ENCODE peak calls at places on chromosomes 2 and 18, in seven cellular contexts. One of them, this sample, is unnamed.
A peak's percentile ranks its signal among the peaks of the same experiment; 100 is the strongest.

GRCh38 chr2:143068094-143068890 is 60.9 kb upstream of the ARHGAP15 start:
- DNase-seq in GM12878: no peak
- DNase-seq in H1: no peak
- DNase-seq in A549: no peak
- DNase-seq in HepG2: no peak
- DNase-seq in SK-N-SH: no peak
- DNase-seq in K562: no peak
- DNase-seq in this sample: no peak

GRCh38 chr2:127371037-127371436 is 16.7 kb downstream of the MAP3K2 start:
- DNase-seq in K562: no peak
- DNase-seq in HepG2: no peak
- DNase-seq in H1: no peak
- DNase-seq in GM12878: no peak
- DNase-seq in A549: no peak
- DNase-seq in SK-N-SH: no peak
- DNase-seq in this sample: no peak

GRCh38 chr2:182577816-182578215 is 138.2 kb upstream of the DNAJC10 start:
- DNase-seq in H1: no peak
- DNase-seq in A549: no peak
- DNase-seq in GM12878: no peak
- DNase-seq in SK-N-SH: no peak
- DNase-seq in HepG2: no peak
- DNase-seq in K562: no peak
- DNase-seq in this sample: no peak

GRCh38 chr2:88159955-88160415 is 10.2 kb upstream of the THNSL2 start:
- DNase-seq in SK-N-SH: peak; percentile 75
- DNase-seq in A549: peak; percentile 58
- DNase-seq in K562: peak; percentile 68
- DNase-seq in GM12878: peak; percentile 4
- DNase-seq in H1: no peak
- DNase-seq in HepG2: peak; percentile 82
- DNase-seq in this sample: peak; percentile 67

GRCh38 chr2:5227062-5227699 is 465.0 kb upstream of the SOX11 start:
- DNase-seq in A549: no peak
- DNase-seq in K562: no peak
- DNase-seq in H1: no peak
- DNase-seq in SK-N-SH: no peak
- DNase-seq in HepG2: no peak
- DNase-seq in GM12878: no peak
- DNase-seq in this sample: no peak

GRCh38 chr2:203714112-203714511 is 7.7 kb downstream of the CD28 start:
- DNase-seq in A549: no peak
- DNase-seq in GM12878: no peak
- DNase-seq in SK-N-SH: no peak
- DNase-seq in HepG2: peak; percentile 74
- DNase-seq in K562: no peak
- DNase-seq in H1: no peak
- DNase-seq in this sample: no peak

GRCh38 chr2:171855401-171855800 is 38.6 kb downstream of the SLC25A12 start:
- DNase-seq in SK-N-SH: no peak
- DNase-seq in A549: no peak
- DNase-seq in K562: no peak
- DNase-seq in GM12878: no peak
- DNase-seq in HepG2: no peak
- DNase-seq in H1: no peak
- DNase-seq in this sample: peak; percentile 20

GRCh38 chr18:27298215-27298804 is 113.2 kb upstream of the CHST9 start:
- DNase-seq in SK-N-SH: no peak
- DNase-seq in K562: no peak
- DNase-seq in H1: no peak
- DNase-seq in GM12878: no peak
- DNase-seq in HepG2: peak; percentile 13
- DNase-seq in A549: no peak
- DNase-seq in this sample: no peak

GRCh38 chr2:65397122-65397521 is 35.3 kb downstream of the SPRED2 start:
- DNase-seq in K562: no peak
- DNase-seq in A549: no peak
- DNase-seq in H1: no peak
- DNase-seq in SK-N-SH: no peak
- DNase-seq in HepG2: no peak
- DNase-seq in GM12878: no peak
- DNase-seq in this sample: peak; percentile 47

GRCh38 chr2:9707611-9708010 is 76.8 kb upstream of the YWHAQ start:
- DNase-seq in H1: no peak
- DNase-seq in SK-N-SH: no peak
- DNase-seq in K562: no peak
- DNase-seq in A549: no peak
- DNase-seq in GM12878: no peak
- DNase-seq in HepG2: no peak
- DNase-seq in this sample: no peak

DNA sequence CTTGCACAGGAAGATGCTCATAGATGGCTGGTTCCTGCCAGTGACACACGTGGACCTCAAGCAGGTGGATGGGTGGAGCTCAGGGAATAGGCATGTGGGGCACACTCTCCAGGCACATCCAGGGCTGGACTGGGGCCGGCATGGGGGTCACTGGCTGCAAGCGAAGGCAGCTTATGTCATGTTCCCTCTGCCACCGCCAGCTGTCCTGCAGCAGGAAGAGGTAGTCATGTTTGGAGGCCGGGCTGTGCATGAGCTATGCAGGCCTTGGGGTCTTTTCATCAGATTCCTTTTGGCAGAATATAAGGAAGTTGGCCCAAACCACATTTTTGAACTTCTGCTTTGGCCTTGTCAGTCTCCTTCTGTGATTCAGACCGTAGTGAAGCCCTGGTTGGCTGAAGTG is 61.5 kb downstream of the AGAP1 start:
- DNase-seq in GM12878: no peak
- DNase-seq in HepG2: no peak
- DNase-seq in SK-N-SH: no peak
- DNase-seq in K562: no peak
- DNase-seq in H1: no peak
- DNase-seq in A549: no peak
- DNase-seq in this sample: no peak
- TF ChIP-seq RFX5 in GM12878: no peak
- TF ChIP-seq RFX5 in HepG2: no peak
- TF ChIP-seq RFX5 in SK-N-SH: no peak
- TF ChIP-seq RFX5 in K562: no peak
- TF ChIP-seq RFX5 in H1: no peak
- TF ChIP-seq RFX5 in A549: no peak
- TF ChIP-seq RFX5 in this sample: no peak

GRCh38 chr2:218755198-218755566 is 26.8 kb upstream of the CYP27A1 start:
- DNase-seq in A549: no peak
- DNase-seq in HepG2: peak; percentile 83
- DNase-seq in K562: no peak
- DNase-seq in GM12878: no peak
- DNase-seq in H1: no peak
- DNase-seq in SK-N-SH: no peak
- DNase-seq in this sample: no peak
- TF ChIP-seq RFX5 in A549: no peak
- TF ChIP-seq RFX5 in HepG2: no peak
- TF ChIP-seq RFX5 in K562: no peak
- TF ChIP-seq RFX5 in GM12878: no peak
- TF ChIP-seq RFX5 in H1: no peak
- TF ChIP-seq RFX5 in SK-N-SH: no peak
- TF ChIP-seq RFX5 in this sample: no peak

DNA sequence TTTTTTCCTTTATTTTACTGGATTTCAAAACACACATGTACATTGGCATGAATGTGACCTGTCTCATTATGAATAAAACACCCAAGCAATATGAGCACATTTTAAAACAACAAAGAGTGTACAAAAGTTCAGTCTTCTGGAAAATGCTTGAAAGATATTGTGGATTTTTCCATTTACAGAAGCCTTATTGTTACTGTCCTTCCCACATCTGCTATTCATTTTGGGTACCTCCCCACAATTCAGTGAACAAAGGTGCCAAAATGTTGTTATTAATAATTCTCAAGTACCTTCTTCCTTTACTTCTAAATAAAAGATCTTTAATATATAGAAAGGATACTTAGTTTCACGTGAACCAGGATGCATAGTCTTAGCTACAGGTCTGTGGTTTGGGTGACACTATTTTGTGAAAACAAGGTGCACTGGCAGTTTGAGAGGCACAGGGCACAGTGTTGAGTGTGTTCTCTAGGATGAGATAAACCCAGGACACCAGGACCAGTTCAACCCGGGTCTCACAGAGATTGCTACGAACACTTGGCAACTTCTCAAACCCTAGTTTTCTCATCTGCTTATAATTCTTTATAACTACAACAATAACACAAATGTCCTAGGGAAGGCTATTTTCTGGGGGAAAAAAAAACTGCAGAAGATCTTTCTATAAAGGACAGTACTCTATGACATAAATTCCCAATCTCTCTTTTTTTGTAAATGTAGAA is 84.5 kb upstream of the GALNT5 start:
- DNase-seq in HepG2: no peak
- DNase-seq in SK-N-SH: no peak
- DNase-seq in GM12878: no peak
- DNase-seq in H1: no peak
- DNase-seq in A549: no peak
- DNase-seq in K562: no peak
- DNase-seq in this sample: peak; percentile 59
- TF ChIP-seq RFX5 in HepG2: no peak
- TF ChIP-seq RFX5 in SK-N-SH: no peak
- TF ChIP-seq RFX5 in GM12878: no peak
- TF ChIP-seq RFX5 in H1: no peak
- TF ChIP-seq RFX5 in A549: no peak
- TF ChIP-seq RFX5 in K562: no peak
- TF ChIP-seq RFX5 in this sample: no peak

DNA sequence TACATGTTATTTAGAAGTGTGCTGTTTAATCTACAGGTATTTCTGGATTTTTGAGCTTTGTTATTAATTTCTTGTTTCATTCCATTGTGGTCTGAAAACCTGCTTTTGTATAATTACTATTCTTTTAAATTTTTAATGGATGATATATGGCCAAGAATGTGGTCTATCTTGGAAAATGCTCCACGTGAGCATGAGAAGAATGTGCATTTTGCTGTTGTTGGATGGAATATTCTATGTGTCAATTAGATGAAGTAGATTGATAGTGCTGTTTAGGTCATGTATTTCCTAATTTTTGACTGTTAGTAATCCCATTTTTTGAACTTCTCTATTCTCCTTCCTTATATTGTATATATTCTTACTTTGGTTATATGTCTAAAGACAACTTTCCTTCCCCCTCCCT is 19.9 kb upstream of the TTN start:
- DNase-seq in A549: no peak
- DNase-seq in H1: no peak
- DNase-seq in SK-N-SH: no peak
- DNase-seq in K562: no peak
- DNase-seq in HepG2: no peak
- DNase-seq in GM12878: no peak
- DNase-seq in this sample: no peak
- TF ChIP-seq RFX5 in A549: no peak
- TF ChIP-seq RFX5 in H1: no peak
- TF ChIP-seq RFX5 in SK-N-SH: no peak
- TF ChIP-seq RFX5 in K562: no peak
- TF ChIP-seq RFX5 in HepG2: no peak
- TF ChIP-seq RFX5 in GM12878: no peak
- TF ChIP-seq RFX5 in this sample: no peak

GRCh38 chr18:79947881-79948610 is 3.4 kb downstream of the SLC66A2 start:
- DNase-seq in A549: no peak
- DNase-seq in SK-N-SH: no peak
- DNase-seq in K562: no peak
- DNase-seq in H1: no peak
- DNase-seq in GM12878: no peak
- DNase-seq in HepG2: peak; percentile 63
- DNase-seq in this sample: no peak
- TF ChIP-seq RFX5 in A549: no peak
- TF ChIP-seq RFX5 in SK-N-SH: no peak
- TF ChIP-seq RFX5 in K562: no peak
- TF ChIP-seq RFX5 in H1: no peak
- TF ChIP-seq RFX5 in GM12878: no peak
- TF ChIP-seq RFX5 in HepG2: no peak
- TF ChIP-seq RFX5 in this sample: no peak

GRCh38 chr2:190599073-190599472 is 49.8 kb upstream of the NAB1 start:
- DNase-seq in K562: no peak
- DNase-seq in A549: no peak
- DNase-seq in SK-N-SH: no peak
- DNase-seq in GM12878: no peak
- DNase-seq in H1: no peak
- DNase-seq in HepG2: no peak
- DNase-seq in this sample: no peak
- TF ChIP-seq RFX5 in K562: no peak
- TF ChIP-seq RFX5 in A549: no peak
- TF ChIP-seq RFX5 in SK-N-SH: no peak
- TF ChIP-seq RFX5 in GM12878: no peak
- TF ChIP-seq RFX5 in H1: no peak
- TF ChIP-seq RFX5 in HepG2: no peak
- TF ChIP-seq RFX5 in this sample: no peak